ENCODE peak calls at places on chromosome 5, in nine cellular contexts. M is PC-3, C is H1, G is GM23248, U is fibroblast of lung, J is H9, T is neuronal stem cell, Z is adipocyte, H is colonic mucosa. O is an unnamed sample.

GRCh38 chr5:137374110-137374853 is 124.8 kb downstream of the SPOCK1 start:
- DNase-seq in C (no peak), Z (no peak), T (no peak), H (no peak), J (no peak), U (no peak), G (no peak), M (peak; percentile 4), O (peak; percentile 81)

GRCh38 chr5:120734033-120734432 is 269.9 kb downstream of the PRR16 start:
- DNase-seq in T (peak; percentile 2), J (peak; percentile 65), C (peak; percentile 50), Z (peak; percentile 17), H (no peak), G (peak; percentile 16), U (no peak), M (no peak), O (no peak)

GRCh38 chr5:124889522-124889828 is 143.0 kb upstream of the ZNF608 start:
- DNase-seq in C (no peak), Z (no peak), J (no peak), T (no peak), U (no peak), H (no peak), G (peak; percentile 35), M (peak; percentile 24), O (no peak)

GRCh38 chr5:179127136-179128040 is 67.2 kb downstream of the ZNF354C start:
- DNase-seq in C (no peak), T (no peak), Z (no peak), U (no peak), G (no peak), H (no peak), M (no peak), J (no peak), O (no peak)

GRCh38 chr5:40679998-40680681 is 425 bp downstream of the PTGER4 start:
- DNase-seq in T (no peak), U (no peak), M (peak; percentile 41), G (no peak), H (peak; percentile 53), J (peak; percentile 57), C (no peak), Z (peak; percentile 44), O (no peak)

GRCh38 chr5:90902681-90903386 is 344.2 kb downstream of the ADGRV1 start:
- DNase-seq in Z (no peak), U (no peak), H (no peak), C (no peak), T (no peak), J (no peak), G (no peak), M (no peak), O (peak; percentile 32)

GRCh38 chr5:171770153-171770552 is 15.5 kb upstream of the SMIM23 start:
- DNase-seq in M (no peak), Z (no peak), U (no peak), C (peak; percentile 48), H (no peak), J (peak; percentile 47), T (no peak), G (no peak), O (no peak)

GRCh38 chr5:111075520-111075919 is 4.0 kb downstream of the TSLP start:
- DNase-seq in T (no peak), U (peak; percentile 96), C (no peak), J (no peak), H (no peak), Z (peak; percentile 87), M (peak; percentile 87), G (peak; percentile 95), O (no peak)

GRCh38 chr5:97026721-97027120 is 90.8 kb downstream of the LNPEP start:
- DNase-seq in J (no peak), T (no peak), C (no peak), H (no peak), Z (no peak), M (no peak), U (peak; percentile 63), G (no peak), O (no peak)

GRCh38 chr5:93810780-93811179 is 69.4 kb upstream of the POU5F2 start:
- DNase-seq in U (no peak), G (no peak), T (no peak), M (no peak), C (no peak), J (no peak), H (no peak), Z (no peak), O (no peak)

GRCh38 chr5:8844206-8844605 is 701.7 kb downstream of the SEMA5A start:
- DNase-seq in H (no peak), G (peak; percentile 45), M (no peak), U (no peak), J (no peak), C (no peak), T (no peak), Z (peak; percentile 18), O (no peak)

GRCh38 chr5:176996780-176997179 is 9.8 kb downstream of the UIMC1 start:
- DNase-seq in Z (no peak), C (no peak), T (no peak), H (no peak), U (no peak), J (no peak), M (no peak), G (no peak), O (no peak)

GRCh38 chr5:17359451-17359965 is 138.5 kb upstream of the TAF11L2 start:
- DNase-seq in H (no peak), G (peak; percentile 88), Z (peak; percentile 92), C (no peak), U (peak; percentile 95), M (no peak), J (no peak), T (no peak), O (no peak)

GRCh38 chr5:24642022-24642421 is 2.8 kb downstream of the CDH10 start:
- DNase-seq in Z (peak; percentile 57), H (no peak), G (peak; percentile 62), U (peak; percentile 38), J (no peak), M (peak; percentile 75), T (no peak), C (no peak), O (no peak)

GRCh38 chr5:1665231-1665630 is 134.4 kb downstream of the MRPL36 start:
- DNase-seq in G (no peak), J (peak; percentile 20), T (no peak), H (peak; percentile 9), U (no peak), M (no peak), C (no peak), Z (no peak), O (no peak)

GRCh38 chr5:150757087-150757649 is 1.6 kb downstream of the DCTN4 start:
- DNase-seq in M (no peak), C (no peak), G (peak; percentile 38), Z (no peak), J (no peak), H (no peak), T (no peak), U (no peak), O (no peak)

GRCh38 chr5:150758534-150759333 is at the start of gene DCTN4:
- DNase-seq in T (peak; percentile 95), M (peak; percentile 97), G (peak; percentile 99), U (peak; percentile 100), Z (peak; percentile 99), J (peak; percentile 97), H (peak; percentile 95), C (peak; percentile 95), O (peak; percentile 99)

GRCh38 chr5:150762216-150762615 is 3.4 kb upstream of the DCTN4 start:
- DNase-seq in G (peak; percentile 70), J (no peak), H (no peak), C (no peak), Z (no peak), M (no peak), U (no peak), T (no peak), O (no peak)

GRCh38 chr5:150759334-150759583 is 442 bp upstream of the DCTN4 start:
- DNase-seq in U (no peak), C (no peak), G (no peak), M (no peak), T (no peak), Z (no peak), H (no peak), J (no peak), O (no peak)

GRCh38 chr5:150758210-150758533 is 645 bp downstream of the DCTN4 start:
- DNase-seq in J (no peak), C (no peak), H (no peak), Z (no peak), T (no peak), M (no peak), U (no peak), G (peak; percentile 84), O (no peak)
- H3K9ac ChIP-seq in J (peak overlapping the region; percentile 31), C (peak overlapping the region; percentile 80), H (peak overlapping the region; percentile 90), Z (peak overlapping the region; percentile 93), T (peak overlapping the region; percentile 78), M (peak overlapping the region; percentile 89), U (peak overlapping the region; percentile 67), G (peak overlapping the region; percentile 86), O (peak overlapping the region; percentile 75)

GRCh38 chr5:158877706-158878105 is 222.0 kb downstream of the EBF1 start:
- DNase-seq in U (no peak), Z (peak; percentile 9), T (no peak), H (no peak), M (no peak), J (no peak), G (peak; percentile 13), C (no peak), O (no peak)
- H3K9ac ChIP-seq in U (no peak overlapping the region), Z (no peak overlapping the region), T (no peak overlapping the region), H (no peak overlapping the region), M (no peak overlapping the region), J (no peak overlapping the region), G (no peak overlapping the region), C (no peak overlapping the region), O (no peak overlapping the region)

DNA sequence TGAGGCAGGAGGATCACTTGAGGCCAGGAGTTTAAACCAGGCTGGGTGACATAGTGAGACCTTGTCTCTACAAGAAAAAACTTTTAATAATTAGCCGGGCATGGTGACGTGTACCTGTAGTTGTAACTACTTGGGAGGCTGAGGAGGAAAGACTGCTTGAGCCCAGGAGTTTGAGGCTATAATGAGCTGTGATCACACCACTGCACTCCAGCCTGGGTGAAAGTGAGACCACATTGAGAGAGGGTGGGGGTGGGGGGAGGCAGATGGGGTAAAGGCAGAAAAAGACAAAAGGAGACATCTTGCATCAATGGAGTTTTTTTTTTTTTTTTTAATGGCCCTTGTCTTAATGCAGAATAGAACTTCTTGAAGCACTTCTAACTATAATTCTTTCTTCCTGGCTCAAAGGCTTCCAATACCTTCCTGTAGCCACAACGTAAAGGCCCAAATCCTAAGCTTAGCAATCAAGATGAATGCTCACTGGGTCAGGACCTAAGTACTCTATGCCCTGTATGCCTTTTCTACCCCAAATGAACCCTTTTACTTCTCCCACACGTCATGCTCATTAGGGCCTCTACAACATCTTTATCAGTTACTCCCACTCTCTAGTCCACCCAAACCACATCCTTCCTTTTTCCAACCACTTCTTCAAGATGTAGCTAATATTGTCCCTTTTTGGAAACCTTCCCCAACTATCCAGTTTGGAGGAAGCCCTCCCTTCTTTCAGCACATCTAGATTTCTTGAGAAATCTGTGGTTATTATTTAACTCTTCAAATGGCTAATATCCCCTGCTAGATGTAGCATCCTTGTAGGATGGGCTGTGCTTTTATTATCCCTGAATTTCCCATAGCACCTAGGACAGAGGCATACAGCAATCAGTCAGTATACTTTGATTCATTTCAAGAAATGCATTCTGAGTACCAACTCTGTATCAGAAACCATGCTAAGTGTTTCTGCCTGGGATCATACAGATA is 40.8 kb downstream of the CSF2 start:
- DNase-seq in T (no peak), C (no peak), H (no peak), U (peak; percentile 72), Z (no peak), G (no peak), J (no peak), M (no peak), O (no peak)
- H3K9ac ChIP-seq in T (no peak overlapping the region), C (no peak overlapping the region), H (no peak overlapping the region), U (no peak overlapping the region), Z (no peak overlapping the region), G (no peak overlapping the region), J (no peak overlapping the region), M (no peak overlapping the region), O (no peak overlapping the region)

GRCh38 chr5:68253612-68254341 is 38.2 kb downstream of the PIK3R1 start:
- DNase-seq in H (no peak), G (peak; percentile 49), T (no peak), Z (no peak), J (no peak), U (no peak), C (no peak), M (no peak), O (no peak)
- H3K9ac ChIP-seq in H (no peak overlapping the region), G (no peak overlapping the region), T (no peak overlapping the region), Z (peak overlapping the region; percentile 82), J (no peak overlapping the region), U (no peak overlapping the region), C (no peak overlapping the region), M (no peak overlapping the region), O (no peak overlapping the region)